ENCODE peak calls at places on chromosomes 16 and 17, in five cellular contexts. E, C, L, J and I are unnamed samples.

GRCh38 chr17:1322469-1322868 is 43.0 kb downstream of the TRARG1 start:
- DNase-seq in E (no peak), C (no peak), L (no peak), J (no peak), I (no peak)

GRCh38 chr17:37089998-37090397 is 141.2 kb downstream of the AATF start:
- DNase-seq in E (peak), C (peak), L (no peak), J (no peak), I (peak)

GRCh38 chr17:38741853-38742421 is 6.2 kb downstream of the PCGF2 start:
- DNase-seq in E (no peak), C (no peak), L (no peak), J (no peak), I (no peak)

GRCh38 chr17:8338806-8339205 is 834 bp upstream of the ODF4 start:
- DNase-seq in E (no peak), C (no peak), L (no peak), J (no peak), I (no peak)

GRCh38 chr17:76725580-76726230 is 701 bp downstream of the JMJD6 start:
- DNase-seq in E (no peak), C (peak), L (no peak), J (peak), I (peak)

GRCh38 chr17:1997587-1998425 is 27.3 kb downstream of the RTN4RL1 start:
- DNase-seq in E (no peak), C (no peak), L (no peak), J (no peak), I (no peak)

GRCh38 chr16:26816885-26817571 is 249.7 kb upstream of the C16orf82 start:
- DNase-seq in E (no peak), C (no peak), L (no peak), J (no peak), I (no peak)

GRCh38 chr17:40032322-40033320 is 17.4 kb downstream of the CSF3 start:
- DNase-seq in E (no peak), C (no peak), L (no peak), J (no peak), I (no peak)

GRCh38 chr17:54085934-54086333 is 263.2 kb downstream of the KIF2B start:
- DNase-seq in E (no peak), C (no peak), L (no peak), J (no peak), I (no peak)

GRCh38 chr17:181213-182163 is at the start of gene DOC2B:
- DNase-seq in E (no peak), C (peak), L (peak), J (no peak), I (no peak)

GRCh38 chr17:46984892-46985291 is 5.8 kb upstream of the RPRML start:
- DNase-seq in E (no peak), C (peak), L (no peak), J (no peak), I (no peak)

GRCh38 chr16:48277158-48277557 is 29.8 kb upstream of the ABCC11 start:
- DNase-seq in E (no peak), C (no peak), L (no peak), J (no peak), I (no peak)